ENCODE peak calls at places on chromosomes 3 and 15, in eight cellular contexts. R is fibroblast of lung, X is heart left ventricle, F is aorta, W is gastrocnemius medialis, K is thyroid gland, B is bronchial epithelial cell, V is upper lobe of left lung. U is an unnamed sample. For H3K27me3 and H3K36me3, the result is how much of the 10 kb centered on the place peaks cover.

GRCh38 chr3:22372292-22372949 is 621.4 kb upstream of the ZNF385D start:
- DNase-seq in R (no peak), X (no peak), F (peak), W (no peak), K (no peak), B (no peak), V (peak), U (peak)

GRCh38 chr15:84752700-84753099 is 4.3 kb downstream of the ZNF592 start:
- DNase-seq in R (peak), X (no peak), F (no peak), W (peak), K (no peak), B (no peak), V (no peak), U (no peak)

GRCh38 chr3:184592411-184593200 is 31.0 kb downstream of the EPHB3 start:
- DNase-seq in R (peak), X (peak), F (peak), W (no peak), K (no peak), B (no peak), V (no peak), U (peak)

GRCh38 chr15:63922551-63923315 is 89.0 kb upstream of the HERC1 start:
- DNase-seq in R (no peak), X (no peak), F (peak), W (no peak), K (no peak), B (no peak), V (peak), U (no peak)

GRCh38 chr3:154182975-154183374 is 61.8 kb downstream of the ARHGEF26 start:
- DNase-seq in R (no peak), X (no peak), F (no peak), W (no peak), K (no peak), B (peak), V (no peak), U (no peak)

GRCh38 chr15:25182736-25183445 is 228.1 kb downstream of the SNRPN start:
- DNase-seq in R (no peak), X (peak), F (peak), W (peak), K (no peak), B (no peak), V (peak), U (no peak)

GRCh38 chr3:157794771-157795170 is 291.6 kb upstream of the VEPH1 start:
- DNase-seq in R (peak), X (no peak), F (no peak), W (no peak), K (no peak), B (peak), V (no peak), U (no peak)

GRCh38 chr3:18018491-18019177 is 276.2 kb upstream of the TBC1D5 start:
- DNase-seq in R (no peak), X (no peak), F (no peak), W (no peak), K (no peak), B (no peak), V (no peak), U (no peak)

GRCh38 chr3:139103484-139103883 is 58.8 kb upstream of the PRR23C start:
- DNase-seq in R (no peak), X (no peak), F (no peak), W (no peak), K (no peak), B (no peak), V (no peak), U (no peak)

GRCh38 chr3:100316656-100317069 is 17.9 kb upstream of the NIT2 start:
- DNase-seq in R (peak), X (peak), F (no peak), W (no peak), K (peak), B (peak), V (no peak), U (peak)

GRCh38 chr3:29329986-29330514 is 49.2 kb downstream of the RBMS3 start:
- DNase-seq in R (peak), X (no peak), F (no peak), W (no peak), K (no peak), B (peak), V (no peak), U (no peak)

GRCh38 chr3:166685246-166685645 is 694.9 kb downstream of the ZBBX start:
- DNase-seq in R (no peak), X (no peak), F (no peak), W (no peak), K (no peak), B (no peak), V (no peak), U (no peak)

GRCh38 chr3:123344175-123344908 is 104.5 kb downstream of the ADCY5 start:
- DNase-seq in R (peak), X (no peak), F (peak), W (no peak), K (no peak), B (no peak), V (no peak), U (peak)

GRCh38 chr3:183306798-183307671 is 54.0 kb downstream of the B3GNT5 start:
- DNase-seq in R (peak), X (peak), F (peak), W (peak), K (peak), B (peak), V (peak), U (no peak)

GRCh38 chr3:66014641-66015040 is 24.1 kb downstream of the MAGI1 start:
- DNase-seq in R (no peak), X (no peak), F (no peak), W (no peak), K (no peak), B (no peak), V (no peak), U (no peak)

DNA sequence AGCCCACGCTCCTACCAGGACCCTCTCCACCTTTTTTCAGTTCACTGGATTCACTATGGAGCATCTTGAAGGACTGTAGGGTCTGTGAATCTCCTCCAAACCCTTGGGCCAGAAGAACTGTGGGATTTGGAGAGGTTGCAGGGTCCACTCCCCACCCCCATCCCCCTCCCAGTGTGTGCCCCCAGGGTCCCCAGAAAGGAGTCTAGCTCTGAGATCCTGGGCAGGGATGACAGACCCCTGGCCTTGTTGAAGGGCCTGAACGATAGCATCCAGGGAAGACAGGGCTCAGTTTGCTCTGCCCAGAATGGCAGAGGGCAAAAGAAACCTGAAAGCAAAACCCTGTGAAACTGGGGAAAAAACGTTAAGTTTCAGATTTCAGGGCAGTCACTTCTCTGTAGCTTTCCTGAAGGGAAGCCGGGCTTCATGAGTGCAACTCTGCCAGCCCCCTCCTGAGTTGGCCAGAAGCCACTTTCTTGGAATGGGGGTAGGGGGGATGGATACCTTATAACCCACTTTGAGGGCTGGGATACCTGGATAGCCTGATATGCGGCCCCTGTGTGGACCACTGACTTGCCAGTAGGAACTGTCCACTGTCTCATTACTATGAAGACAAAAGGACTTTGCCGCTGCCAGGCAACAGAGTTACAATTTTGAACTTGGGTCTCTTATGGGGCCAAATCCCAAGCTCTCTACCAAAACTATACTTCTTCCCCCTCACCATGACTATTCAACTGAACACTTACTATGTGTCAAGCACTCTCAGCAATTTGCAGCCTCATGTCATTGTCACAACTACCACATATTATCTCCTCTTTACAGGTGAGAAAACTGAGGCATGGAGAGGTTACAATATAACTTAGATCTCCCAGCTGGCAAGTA is 1.6 kb upstream of the CISH start:
- DNase-seq in R (no peak), X (no peak), F (no peak), W (no peak), K (no peak), B (no peak), V (no peak), U (no peak)
- H3K4me3 ChIP-seq in R (no peak), X (no peak), F (no peak), W (no peak), K (no peak), B (no peak), V (peak), U (no peak)

GRCh38 chr3:117195034-117195433 is 485.5 kb downstream of the TUSC7 start:
- DNase-seq in R (no peak), X (no peak), F (no peak), W (no peak), K (no peak), B (no peak), V (no peak), U (no peak)
- H3K27me3 ChIP-seq in R (under half), X (under half), F (under half), W (under half), K (under half), B (under half), V (under half), U (under half)

DNA sequence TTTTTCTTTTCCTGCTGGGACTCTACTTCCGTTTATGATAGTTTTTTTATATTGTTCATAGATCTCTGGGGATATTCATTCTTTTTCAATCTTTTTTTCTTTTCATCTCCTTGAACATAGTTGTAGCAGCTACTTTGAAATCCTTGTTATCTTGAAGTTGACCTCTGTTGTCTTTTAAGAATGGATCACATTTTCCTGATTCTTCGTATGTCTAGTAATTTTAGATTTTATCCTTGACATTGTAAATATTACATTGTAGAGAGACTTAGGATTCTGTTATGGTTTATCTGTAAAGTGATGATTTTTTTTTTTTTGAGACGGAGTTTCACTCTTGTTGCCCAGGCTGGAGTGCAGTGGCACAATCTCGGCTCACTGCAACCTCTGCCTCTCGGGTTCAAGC is 20.5 kb downstream of the MKRN2 start:
- DNase-seq in R (no peak), X (no peak), F (no peak), W (no peak), K (no peak), B (no peak), V (no peak), U (no peak)
- H3K36me3 ChIP-seq in R (under half), X (half or more), F (under half), W (under half), K (half or more), B (under half), V (half or more), U (under half)

GRCh38 chr3:56347219-56347871 is 120.9 kb downstream of the ERC2 start:
- DNase-seq in R (no peak), X (peak), F (no peak), W (no peak), K (no peak), B (peak), V (no peak), U (peak)

GRCh38 chr3:56339671-56340070 is 128.6 kb downstream of the ERC2 start:
- DNase-seq in R (no peak), X (no peak), F (no peak), W (no peak), K (no peak), B (no peak), V (peak), U (no peak)

GRCh38 chr3:56339244-56339643 is 129.0 kb downstream of the ERC2 start:
- DNase-seq in R (no peak), X (no peak), F (no peak), W (no peak), K (no peak), B (no peak), V (no peak), U (no peak)

GRCh38 chr3:56342475-56342874 is 125.8 kb downstream of the ERC2 start:
- DNase-seq in R (no peak), X (no peak), F (no peak), W (no peak), K (no peak), B (peak), V (no peak), U (no peak)
- H3K4me3 ChIP-seq in R (no peak), X (no peak), F (no peak), W (no peak), K (no peak), B (no peak), V (no peak), U (no peak)

DNA sequence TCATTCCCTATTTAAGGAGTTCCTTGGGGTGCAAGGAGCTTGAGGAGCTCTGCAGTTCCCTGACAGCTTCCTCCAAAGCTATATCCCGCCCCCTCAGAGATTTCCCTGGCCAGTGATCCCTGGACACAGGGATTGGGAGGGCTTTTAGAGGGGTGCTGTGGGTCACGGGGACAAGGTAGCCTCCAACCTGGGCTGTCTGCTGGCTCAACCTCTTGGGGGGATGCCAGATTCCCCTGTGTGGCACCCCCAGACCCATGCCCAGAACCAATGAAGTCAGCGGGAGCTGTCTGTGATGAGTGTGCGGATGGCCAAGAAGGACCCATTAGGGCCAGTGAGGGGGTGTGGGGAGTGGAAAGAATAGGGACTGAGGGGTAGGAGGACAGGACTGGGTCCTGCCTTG is 21.0 kb upstream of the ATP2B2 start:
- DNase-seq in R (no peak), X (no peak), F (no peak), W (no peak), K (no peak), B (no peak), V (no peak), U (no peak)
- H3K27me3 ChIP-seq in R (under half), X (under half), F (under half), W (under half), K (under half), B (under half), V (under half), U (under half)

GRCh38 chr3:149167898-149168297 is 38.5 kb downstream of the HPS3 start:
- DNase-seq in R (no peak), X (no peak), F (no peak), W (no peak), K (no peak), B (no peak), V (no peak), U (no peak)
- H3K36me3 ChIP-seq in R (under half), X (half or more), F (under half), W (under half), K (under half), B (under half), V (half or more), U (under half)

GRCh38 chr15:99306694-99307338 is 55.5 kb downstream of the LRRC28 start:
- DNase-seq in R (peak), X (peak), F (no peak), W (peak), K (peak), B (peak), V (no peak), U (no peak)
- H3K4me3 ChIP-seq in R (no peak), X (no peak), F (no peak), W (peak), K (no peak), B (no peak), V (no peak), U (no peak)

DNA sequence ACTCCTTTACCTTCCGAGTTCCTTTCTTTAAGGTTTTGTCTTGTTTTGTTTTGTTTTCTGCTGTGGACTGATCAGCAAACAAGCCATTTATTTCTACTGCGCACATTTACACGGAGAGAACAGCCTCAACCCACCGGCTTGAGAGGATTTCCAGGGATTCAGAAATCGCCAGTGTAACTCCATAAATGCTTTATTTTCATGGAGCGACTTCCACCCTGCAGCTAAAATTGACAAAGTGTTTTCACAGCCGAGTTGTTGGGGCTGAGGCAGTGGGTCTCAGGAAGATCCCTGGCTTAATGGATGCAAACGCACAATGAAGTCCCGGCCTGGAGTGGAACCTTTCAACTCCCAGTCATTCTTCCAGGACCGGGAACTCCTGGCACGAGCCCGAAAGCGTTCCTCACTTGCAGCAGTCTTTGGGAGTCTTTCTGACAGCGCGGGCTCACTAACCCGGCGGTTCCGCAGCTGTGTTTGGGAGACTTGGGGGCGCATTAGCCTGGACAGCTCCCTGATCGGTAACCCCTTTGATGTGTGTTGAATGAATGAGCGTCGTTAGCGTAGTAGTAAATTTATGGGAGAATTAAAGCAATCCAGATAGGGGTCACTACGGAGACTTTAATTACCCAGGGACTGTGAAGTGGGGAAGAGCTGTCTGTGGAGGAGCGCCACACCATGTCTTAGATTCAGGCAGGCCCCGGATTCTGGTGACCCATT is 785 bp upstream of the MYRIP start:
- DNase-seq in R (no peak), X (no peak), F (peak), W (no peak), K (peak), B (no peak), V (no peak), U (peak)
- H3K27me3 ChIP-seq in R (under half), X (under half), F (under half), W (under half), K (under half), B (under half), V (under half), U (under half)